ENCODE peak calls at places on chromosome 10, in five cellular contexts. G is IMR-90, O is neuronal stem cell, M is mesendoderm, A is mesenchymal stem cell. S is an unnamed sample.

GRCh38 chr10:58775960-58776574 is 263.4 kb downstream of the BICC1 start:
- DNase-seq in G (peak), O (no peak), M (peak), A (peak), S (no peak)

GRCh38 chr10:127849896-127850295 is 42.8 kb downstream of the CLRN3 start:
- DNase-seq in G (no peak), O (peak), M (no peak), A (no peak), S (no peak)

GRCh38 chr10:78764436-78764835 is 304.3 kb upstream of the ZMIZ1 start:
- DNase-seq in G (no peak), O (no peak), M (no peak), A (no peak), S (no peak)

GRCh38 chr10:105023223-105023622 is 382.1 kb downstream of the SORCS3 start:
- DNase-seq in G (no peak), O (no peak), M (no peak), A (no peak), S (no peak)

GRCh38 chr10:8758029-8758428 is 703.5 kb downstream of the GATA3 start:
- DNase-seq in G (no peak), O (no peak), M (no peak), A (no peak), S (no peak)

GRCh38 chr10:77398558-77398957 is 239.1 kb downstream of the KCNMA1 start:
- DNase-seq in G (peak), O (no peak), M (no peak), A (no peak), S (no peak)

GRCh38 chr10:80278480-80278879 is 11.0 kb downstream of the MAT1A start:
- DNase-seq in G (no peak), O (no peak), M (no peak), A (no peak), S (no peak)

GRCh38 chr10:95770084-95770720 is 14.2 kb downstream of the ENTPD1 start:
- DNase-seq in G (no peak), O (no peak), M (no peak), A (no peak), S (no peak)

GRCh38 chr10:86653987-86654386 is 360 bp upstream of the OPN4 start:
- DNase-seq in G (no peak), O (no peak), M (no peak), A (no peak), S (no peak)

GRCh38 chr10:125121003-125121402 is 39.4 kb downstream of the CTBP2 start:
- DNase-seq in G (no peak), O (no peak), M (no peak), A (no peak), S (no peak)

GRCh38 chr10:89352039-89352597 is 24.3 kb downstream of the IFIT3 start:
- DNase-seq in G (peak), O (no peak), M (peak), A (peak), S (no peak)

GRCh38 chr10:21530616-21531015 is 3.4 kb upstream of the MLLT10 start:
- DNase-seq in G (no peak), O (no peak), M (no peak), A (peak), S (no peak)

GRCh38 chr10:60414111-60414510 is 24.4 kb upstream of the ANK3 start:
- DNase-seq in G (no peak), O (no peak), M (no peak), A (no peak), S (no peak)

GRCh38 chr10:75029874-75030273 is 81.6 kb upstream of the SAMD8 start:
- DNase-seq in G (peak), O (no peak), M (no peak), A (peak), S (no peak)

GRCh38 chr10:76554478-76554877 is 1083.1 kb downstream of the KCNMA1 start:
- DNase-seq in G (no peak), O (no peak), M (no peak), A (no peak), S (no peak)

GRCh38 chr10:680745-681144 is 8.7 kb downstream of the DIP2C start:
- DNase-seq in G (no peak), O (no peak), M (no peak), A (no peak), S (no peak)

GRCh38 chr10:129727071-129727470 is 237.0 kb downstream of the EBF3 start:
- DNase-seq in G (no peak), O (no peak), M (no peak), A (no peak), S (no peak)

GRCh38 chr10:34377833-34378232 is 437.3 kb downstream of the PARD3 start:
- DNase-seq in G (no peak), O (no peak), M (peak), A (no peak), S (no peak)

GRCh38 chr10:63128443-63128842 is 4.7 kb upstream of the NRBF2 start:
- DNase-seq in G (peak), O (no peak), M (no peak), A (no peak), S (no peak)

GRCh38 chr10:82282782-82283456 is 407.9 kb downstream of the NRG3 start:
- DNase-seq in G (no peak), O (no peak), M (no peak), A (peak), S (no peak)

GRCh38 chr10:25176421-25176968 is 1.7 kb downstream of the GPR158 start:
- DNase-seq in G (no peak), O (no peak), M (peak), A (no peak), S (peak)

GRCh38 chr10:6755891-6756460 is 175.9 kb upstream of the PRKCQ start:
- DNase-seq in G (peak), O (no peak), M (no peak), A (peak), S (no peak)

GRCh38 chr10:78582540-78582939 is 486.2 kb upstream of the ZMIZ1 start:
- DNase-seq in G (no peak), O (no peak), M (no peak), A (no peak), S (no peak)

GRCh38 chr10:3763852-3764625 is 21.0 kb downstream of the KLF6 start:
- DNase-seq in G (peak), O (no peak), M (no peak), A (no peak), S (no peak)

GRCh38 chr10:99444676-99445075 is 14.3 kb upstream of the GOT1 start:
- DNase-seq in G (no peak), O (no peak), M (no peak), A (no peak), S (no peak)

GRCh38 chr10:131994435-131994834 is 12.7 kb upstream of the BNIP3 start:
- DNase-seq in G (no peak), O (no peak), M (no peak), A (no peak), S (no peak)

DNA sequence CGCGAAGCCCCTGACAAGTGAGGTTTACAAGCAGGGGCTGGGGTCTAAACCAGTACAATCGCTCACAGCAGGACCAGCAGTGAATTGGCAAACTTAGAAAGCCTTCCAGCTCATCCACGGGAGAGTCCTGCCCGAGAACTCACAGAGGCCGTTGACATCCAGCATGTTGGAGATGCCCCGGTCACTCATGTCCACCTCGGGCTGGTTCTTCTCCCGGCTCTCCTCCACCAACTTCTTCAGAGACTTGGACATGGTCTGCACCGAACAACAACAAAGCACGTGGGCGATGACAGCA is 447 bp downstream of the RSU1 start:
- DNase-seq in G (peak), O (no peak), M (no peak), A (no peak), S (no peak)
- H2AK5ac ChIP-seq in G (peak), O (no peak), M (no peak), A (no peak), S (no peak)

DNA sequence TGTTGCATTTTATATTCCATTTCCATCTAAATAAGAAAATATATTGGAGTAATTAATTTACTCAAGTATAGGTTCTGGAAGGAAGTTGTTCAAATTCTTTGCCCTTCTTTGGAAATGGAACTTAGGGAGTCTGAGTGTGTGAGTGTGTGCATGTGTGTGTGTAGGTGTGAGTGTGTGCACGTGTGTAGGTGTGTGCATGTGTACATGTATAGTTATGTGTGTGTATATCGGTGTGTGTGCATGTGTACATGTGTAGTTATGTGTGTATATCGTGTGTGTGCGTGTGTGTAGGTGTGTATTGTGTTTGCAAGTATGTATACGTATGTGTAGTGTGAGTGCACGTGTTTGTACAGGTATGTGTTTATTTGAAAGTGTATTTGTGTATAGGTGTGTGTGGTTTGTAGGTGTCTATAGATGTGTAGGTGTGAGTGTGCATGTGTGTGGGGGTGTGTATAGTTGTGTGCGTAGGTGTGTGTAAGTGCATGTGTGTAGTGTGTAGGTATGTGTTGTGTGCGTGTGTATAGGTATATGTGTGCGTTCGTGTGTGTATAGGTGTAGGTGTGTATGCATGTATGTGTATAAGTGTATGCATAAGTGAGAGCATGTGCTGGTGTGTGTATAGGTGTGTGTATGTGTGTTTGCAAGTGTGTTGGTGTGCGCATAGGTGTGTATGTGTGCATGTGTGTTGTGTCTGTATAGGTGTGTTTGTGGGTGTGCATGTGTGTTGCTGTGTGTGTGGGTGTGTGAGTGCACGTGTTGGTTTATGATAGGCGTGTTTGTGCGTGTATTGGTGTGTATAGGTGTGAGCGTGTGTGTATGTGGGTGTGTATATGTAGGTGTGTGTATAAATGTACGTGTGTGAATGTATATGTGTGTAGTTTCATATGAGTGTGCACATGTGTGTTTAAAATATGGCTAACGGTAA is 266.2 kb downstream of the CAMK1D start:
- DNase-seq in G (no peak), O (no peak), M (no peak), A (no peak), S (no peak)
- H2AK5ac ChIP-seq in G (no peak), O (no peak), M (no peak), A (no peak), S (no peak)

GRCh38 chr10:33334170-33334838 is at the start of gene NRP1:
- DNase-seq in G (no peak), O (peak), M (peak), A (no peak), S (peak)
- H2AK5ac ChIP-seq in G (peak), O (peak), M (no peak), A (peak), S (no peak)

GRCh38 chr10:67257427-67258144 is 331.8 kb downstream of the LRRTM3 start:
- DNase-seq in G (no peak), O (no peak), M (no peak), A (no peak), S (no peak)

GRCh38 chr10:67259319-67259929 is 333.6 kb downstream of the LRRTM3 start:
- DNase-seq in G (no peak), O (no peak), M (no peak), A (no peak), S (no peak)

GRCh38 chr10:67261300-67261797 is 335.5 kb downstream of the LRRTM3 start:
- DNase-seq in G (no peak), O (no peak), M (no peak), A (no peak), S (no peak)

GRCh38 chr10:67262675-67263074 is 336.8 kb downstream of the LRRTM3 start:
- DNase-seq in G (no peak), O (no peak), M (no peak), A (no peak), S (no peak)

GRCh38 chr10:67256984-67257383 is 331.1 kb downstream of the LRRTM3 start:
- DNase-seq in G (no peak), O (no peak), M (peak), A (no peak), S (no peak)
- H2AK5ac ChIP-seq in G (no peak), O (no peak), M (no peak), A (no peak), S (no peak)

GRCh38 chr10:118472961-118473675 is 122.3 kb downstream of the PRLHR start:
- DNase-seq in G (no peak), O (no peak), M (no peak), A (no peak), S (no peak)

GRCh38 chr10:118472415-118472814 is 123.0 kb downstream of the PRLHR start:
- DNase-seq in G (no peak), O (no peak), M (peak), A (no peak), S (no peak)

GRCh38 chr10:118475214-118475613 is 120.2 kb downstream of the PRLHR start:
- DNase-seq in G (no peak), O (no peak), M (no peak), A (no peak), S (no peak)

GRCh38 chr10:118470470-118470869 is 125.0 kb downstream of the PRLHR start:
- DNase-seq in G (no peak), O (no peak), M (no peak), A (no peak), S (no peak)

DNA sequence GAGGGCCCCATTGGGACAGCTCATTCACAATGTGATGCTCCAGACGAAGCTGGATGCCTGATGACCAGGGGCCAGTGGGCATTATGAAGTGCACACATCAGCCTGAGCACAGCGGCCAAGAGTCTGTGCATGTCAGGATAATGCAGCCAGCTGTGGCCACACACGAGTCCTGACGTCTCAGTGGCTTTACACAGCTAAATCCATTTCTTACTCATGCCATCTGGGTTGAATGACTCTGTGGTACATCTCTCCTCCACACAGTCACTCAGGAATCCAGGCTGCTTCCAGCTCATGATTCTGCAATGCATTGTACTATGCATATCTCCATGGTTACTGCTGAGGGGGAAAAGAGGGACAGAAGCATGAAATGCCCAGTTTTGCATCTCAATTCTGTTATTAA is 123.6 kb downstream of the PRLHR start:
- DNase-seq in G (peak), O (no peak), M (peak), A (no peak), S (no peak)
- H2AK5ac ChIP-seq in G (no peak), O (no peak), M (no peak), A (no peak), S (no peak)

GRCh38 chr10:72253002-72253401 is 20.7 kb upstream of the DDIT4 start:
- DNase-seq in G (no peak), O (no peak), M (no peak), A (no peak), S (no peak)
- H2AK5ac ChIP-seq in G (peak), O (no peak), M (no peak), A (no peak), S (no peak)

GRCh38 chr10:69379800-69380199 is 36.9 kb downstream of the TACR2 start:
- DNase-seq in G (no peak), O (no peak), M (no peak), A (no peak), S (no peak)
- H2AK5ac ChIP-seq in G (no peak), O (no peak), M (no peak), A (no peak), S (no peak)

GRCh38 chr10:91797874-91798735 is at the start of gene TNKS2:
- DNase-seq in G (peak), O (peak), M (peak), A (peak), S (peak)
- H2AK5ac ChIP-seq in G (peak), O (peak), M (no peak), A (peak), S (no peak)

S was measured in H9.